ENCODE peak calls at places on chromosomes 4 and X, in seven cellular contexts. K is putamen; D is NCI-H1436; Y is ELR; V is activated CD4-positive, alpha-beta T cell treated with anti-CD3 and anti-CD28 coated beads, Interleukin-2, amount 10 ng/mL, durations not matched to agents 7 days and 5 days; S is ELF-1; C is neural crest cell. L is an unnamed sample.

GRCh38 chr4:111136438-111136837 is 513.6 kb upstream of the PITX2 start:
- DNase-seq in K (no peak), D (no peak), Y (peak; percentile 54), V (no peak), S (no peak), C (no peak), L (no peak)

GRCh38 chrX:126770179-126770578 is 49.4 kb upstream of the PRR32 start:
- DNase-seq in K (peak; percentile 0), D (peak; percentile 1), Y (no peak), V (no peak), S (peak; percentile 54), C (peak; percentile 12), L (no peak)

GRCh38 chr4:1600811-1601532 is 83.1 kb downstream of the FAM53A start:
- DNase-seq in K (no peak), D (no peak), Y (no peak), V (no peak), S (no peak), C (no peak), L (no peak)

GRCh38 chr4:85474356-85474755 is 594 bp upstream of the ARHGAP24 start:
- DNase-seq in K (no peak), D (no peak), Y (no peak), V (no peak), S (no peak), C (no peak), L (no peak)

GRCh38 chr4:16897991-16898827 is at the start of gene LDB2:
- DNase-seq in K (peak; percentile 74), D (no peak), Y (peak; percentile 72), V (no peak), S (peak; percentile 81), C (peak; percentile 41), L (no peak)

GRCh38 chr4:3346146-3346545 is 53.3 kb downstream of the RGS12 start:
- DNase-seq in K (peak; percentile 71), D (peak; percentile 33), Y (peak; percentile 84), V (peak; percentile 66), S (no peak), C (peak; percentile 41), L (peak; percentile 77)

GRCh38 chrX:12999422-12999821 is 24.5 kb downstream of the TMSB4X start:
- DNase-seq in K (no peak), D (no peak), Y (no peak), V (peak; percentile 55), S (no peak), C (no peak), L (no peak)

GRCh38 chrX:130263016-130263415 is 5.7 kb downstream of the ZNF280C start:
- DNase-seq in K (no peak), D (no peak), Y (no peak), V (no peak), S (no peak), C (no peak), L (no peak)

GRCh38 chrX:17591741-17592110 is 145.6 kb upstream of the SCML1 start:
- DNase-seq in K (no peak), D (no peak), Y (peak; percentile 68), V (no peak), S (no peak), C (no peak), L (no peak)

GRCh38 chr4:15400911-15401671 is 26.7 kb upstream of the C1QTNF7 start:
- DNase-seq in K (peak; percentile 36), D (no peak), Y (peak; percentile 57), V (peak; percentile 44), S (peak; percentile 88), C (no peak), L (peak; percentile 16)

GRCh38 chr4:7209699-7210098 is 17.4 kb downstream of the SORCS2 start:
- DNase-seq in K (no peak), D (no peak), Y (no peak), V (no peak), S (no peak), C (no peak), L (no peak)

GRCh38 chrX:154142950-154143745 is 895 bp upstream of the OPN1LW start:
- DNase-seq in K (no peak), D (no peak), Y (no peak), V (no peak), S (no peak), C (no peak), L (no peak)

GRCh38 chr4:7802093-7802726 is 137.5 kb downstream of the AFAP1 start:
- DNase-seq in K (peak; percentile 82), D (peak; percentile 5), Y (peak; percentile 78), V (peak; percentile 83), S (peak; percentile 89), C (peak; percentile 88), L (peak; percentile 72)

GRCh38 chr4:110087116-110087708 is 111.2 kb downstream of the ELOVL6 start:
- DNase-seq in K (peak; percentile 41), D (no peak), Y (peak; percentile 80), V (no peak), S (no peak), C (no peak), L (no peak)

GRCh38 chr4:11625206-11625605 is 196.5 kb upstream of the HS3ST1 start:
- DNase-seq in K (no peak), D (no peak), Y (no peak), V (no peak), S (no peak), C (no peak), L (no peak)

GRCh38 chr4:58749206-58749605 is 1639.0 kb upstream of the IGFBP7 start:
- DNase-seq in K (no peak), D (no peak), Y (no peak), V (no peak), S (no peak), C (no peak), L (no peak)